ENCODE peak calls at places on chromosomes 12 and 14, in six cellular contexts. F, T, A, V, L and W are unnamed samples.

GRCh38 chr14:73008501-73008900 is 18.4 kb downstream of the ZFYVE1 start:
- DNase-seq in A (no peak), L (peak), T (no peak), F (peak), V (peak), W (no peak)

GRCh38 chr12:102061096-102061555 is 665 bp downstream of the WASHC3 start:
- DNase-seq in L (peak), V (no peak), T (no peak), F (no peak), A (no peak), W (no peak)

GRCh38 chr12:99959549-99960170 is 25.1 kb downstream of the ANKS1B start:
- DNase-seq in T (no peak), V (no peak), A (peak), F (no peak), L (no peak), W (no peak)

GRCh38 chr12:6753772-6754356 is 923 bp upstream of the MLF2 start:
- DNase-seq in F (no peak), V (no peak), L (no peak), T (no peak), A (no peak), W (no peak)

GRCh38 chr14:67457782-67458181 is 30.7 kb downstream of the TMEM229B start:
- DNase-seq in A (no peak), L (no peak), T (peak), F (peak), V (no peak), W (no peak)

GRCh38 chr14:102516531-102517411 is 7.2 kb upstream of the ANKRD9 start:
- DNase-seq in L (no peak), V (no peak), A (peak), F (no peak), T (no peak), W (peak)

GRCh38 chr12:20704860-20705259 is 9.7 kb downstream of the SLCO1C1 start:
- DNase-seq in A (no peak), F (no peak), L (no peak), T (no peak), V (no peak), W (no peak)

GRCh38 chr12:55619352-55620138 is 17.1 kb upstream of the OR10P1 start:
- DNase-seq in T (no peak), V (peak), L (peak), F (peak), A (peak), W (peak)

GRCh38 chr12:57813971-57814771 is 4.4 kb downstream of the AVIL start:
- DNase-seq in V (no peak), A (no peak), F (no peak), L (no peak), T (no peak), W (no peak)

GRCh38 chr12:30756074-30756473 is 1.3 kb upstream of the CAPRIN2 start:
- DNase-seq in A (no peak), T (no peak), V (no peak), F (no peak), L (no peak), W (no peak)

GRCh38 chr12:788288-788687 is 35.9 kb downstream of the WNK1 start:
- DNase-seq in V (no peak), L (no peak), F (no peak), T (no peak), A (no peak), W (no peak)

GRCh38 chr14:76710093-76711010 is 50.9 kb upstream of the VASH1 start:
- DNase-seq in A (peak), T (no peak), V (no peak), L (peak), F (peak), W (no peak)

GRCh38 chr14:34034447-34035176 is 83.7 kb upstream of the EGLN3 start:
- DNase-seq in T (no peak), L (no peak), F (no peak), A (no peak), V (no peak), W (no peak)

GRCh38 chr14:59997496-59997895 is 77.6 kb downstream of the LRRC9 start:
- DNase-seq in V (no peak), L (no peak), A (no peak), T (no peak), F (no peak), W (no peak)

GRCh38 chr14:82070040-82070439 is 536.4 kb upstream of the SEL1L start:
- DNase-seq in T (no peak), V (no peak), A (no peak), L (no peak), F (no peak), W (no peak)

GRCh38 chr12:49838973-49839633 is 3.8 kb downstream of the BCDIN3D start:
- DNase-seq in A (peak), F (no peak), T (no peak), V (no peak), L (peak), W (no peak)

GRCh38 chr14:38278035-38278434 is 22.1 kb upstream of the CLEC14A start:
- DNase-seq in F (no peak), L (no peak), T (no peak), A (no peak), V (no peak), W (no peak)

GRCh38 chr12:100043657-100044056 is 58.9 kb upstream of the ANKS1B start:
- DNase-seq in V (no peak), A (no peak), F (no peak), T (no peak), L (no peak), W (no peak)

GRCh38 chr12:62848418-62848817 is 86.5 kb downstream of the PPM1H start:
- DNase-seq in A (peak), V (no peak), T (no peak), L (peak), F (no peak), W (peak)

GRCh38 chr12:45415393-45415817 is 199.5 kb downstream of the ANO6 start:
- DNase-seq in F (peak), V (peak), T (no peak), A (peak), L (peak), W (peak)

GRCh38 chr14:76292561-76292960 is 83.4 kb upstream of the ESRRB start:
- DNase-seq in F (no peak), A (no peak), T (no peak), L (no peak), V (no peak), W (no peak)

GRCh38 chr12:104653730-104654328 is 197.1 kb downstream of the CHST11 start:
- DNase-seq in V (no peak), A (no peak), L (no peak), T (no peak), F (no peak), W (no peak)

GRCh38 chr14:86022031-86022629 is 492.2 kb downstream of the FLRT2 start:
- DNase-seq in F (no peak), V (no peak), T (no peak), L (peak), A (no peak), W (no peak)

GRCh38 chr12:80958162-80958561 is 20.4 kb upstream of the LIN7A start:
- DNase-seq in T (no peak), L (no peak), F (no peak), V (no peak), A (no peak), W (no peak)

GRCh38 chr14:20760950-20761349 is 7.3 kb upstream of the EDDM3B start:
- DNase-seq in T (no peak), A (no peak), L (no peak), F (no peak), V (no peak), W (no peak)

GRCh38 chr14:47454025-47454424 is 221.4 kb downstream of the MDGA2 start:
- DNase-seq in T (no peak), V (no peak), A (no peak), L (no peak), F (no peak), W (no peak)

GRCh38 chr14:29663281-29663801 is 264.3 kb downstream of the PRKD1 start:
- DNase-seq in V (peak), L (no peak), T (no peak), F (no peak), A (no peak), W (no peak)

GRCh38 chr14:44897041-44897843 is 64.5 kb downstream of the KLHL28 start:
- DNase-seq in L (peak), A (peak), V (peak), F (peak), T (peak), W (peak)
- TF ChIP-seq POLR2A in L (peak), A (peak), V (no peak), F (peak), T (peak), W (peak)

DNA sequence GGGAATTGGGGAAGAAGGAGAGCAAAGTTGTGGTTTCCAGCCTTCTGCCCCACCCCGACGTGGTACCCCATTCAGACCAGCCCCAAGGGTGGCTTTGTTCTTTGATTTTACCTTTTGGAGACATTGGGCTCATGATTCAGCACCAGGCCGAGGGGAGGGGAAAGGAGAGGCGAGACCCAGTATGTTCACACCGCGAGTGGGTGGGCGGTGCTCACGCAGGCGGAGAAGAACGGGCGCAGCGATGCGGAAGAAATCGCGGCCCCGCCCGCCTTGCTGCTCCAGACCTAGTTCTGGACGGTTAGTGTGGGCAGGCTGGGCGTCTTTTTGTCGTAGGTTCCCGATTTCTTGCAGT is 960 bp downstream of the ATL1 start:
- DNase-seq in A (peak), V (peak), L (peak), F (peak), T (peak), W (peak)
- TF ChIP-seq POLR2A in A (peak), V (no peak), L (peak), F (no peak), T (peak), W (peak)

GRCh38 chr12:109277899-109278762 is 31.0 kb downstream of the FOXN4 start:
- DNase-seq in L (peak), T (no peak), V (peak), F (no peak), A (peak), W (no peak)
- TF ChIP-seq POLR2A in L (no peak), T (no peak), V (no peak), F (no peak), A (no peak), W (no peak)

GRCh38 chr14:101509730-101510371 is 51.4 kb upstream of the DIO3 start:
- DNase-seq in F (no peak), T (no peak), A (no peak), L (no peak), V (no peak), W (no peak)
- TF ChIP-seq POLR2A in F (no peak), T (no peak), A (no peak), L (no peak), V (no peak), W (no peak)

DNA sequence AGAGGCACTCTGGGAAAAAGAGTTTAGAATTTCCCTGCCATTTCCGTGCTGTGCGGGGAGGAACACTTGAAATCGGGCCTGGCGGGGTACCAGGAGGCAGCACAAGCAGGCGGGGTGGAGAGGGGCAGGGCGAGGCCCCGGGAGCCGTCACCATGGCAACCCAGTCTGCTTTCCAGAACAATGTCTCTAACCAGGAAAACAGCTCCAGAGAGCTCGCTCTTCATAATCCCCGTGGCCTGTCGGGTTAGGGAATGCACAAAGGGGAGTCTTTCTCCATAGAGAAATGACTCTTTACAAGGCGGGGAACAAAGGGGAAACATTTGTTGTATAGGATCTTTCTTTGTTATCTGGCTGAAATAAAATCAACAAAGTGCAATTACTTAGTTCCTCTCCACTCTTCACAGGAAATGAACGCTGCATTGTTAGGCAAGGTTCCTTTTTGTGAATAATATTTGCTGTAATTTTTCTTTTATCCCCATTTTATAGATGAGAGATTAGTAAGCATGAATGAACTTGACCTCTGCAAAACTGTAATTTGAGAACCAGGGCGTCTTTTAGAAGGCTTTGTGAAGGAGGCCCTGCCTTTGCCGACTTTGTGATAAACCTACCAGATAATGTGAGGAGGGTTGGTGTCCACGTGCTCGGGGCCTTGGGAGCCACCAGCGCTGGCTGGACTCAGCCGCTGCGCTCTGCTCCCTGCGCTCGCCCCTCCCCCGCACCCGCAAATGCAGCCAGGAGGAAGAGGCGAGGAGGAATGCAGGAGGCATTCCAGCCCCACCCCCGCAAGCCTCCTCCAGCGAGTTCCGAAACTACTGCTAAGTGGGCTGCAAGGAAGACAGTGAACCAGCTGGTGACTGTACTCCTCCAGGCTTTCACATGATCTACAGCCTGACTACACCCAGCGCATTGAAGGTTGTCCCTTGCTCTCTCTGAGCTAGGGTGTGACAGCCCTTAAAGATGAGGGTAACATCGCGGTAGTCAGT is 105.2 kb upstream of the ATF7IP start:
- DNase-seq in A (no peak), L (peak), T (peak), V (peak), F (peak), W (no peak)
- TF ChIP-seq POLR2A in A (no peak), L (no peak), T (no peak), V (no peak), F (peak), W (no peak)

GRCh38 chr12:120497524-120498150 is 1.7 kb downstream of the DYNLL1 start:
- DNase-seq in L (peak), V (no peak), F (no peak), T (no peak), A (no peak), W (no peak)

GRCh38 chr12:120496353-120497340 is 734 bp downstream of the DYNLL1 start:
- DNase-seq in V (peak), A (peak), F (peak), L (peak), T (peak), W (no peak)

GRCh38 chr12:120498870-120499515 is 3.1 kb downstream of the DYNLL1 start:
- DNase-seq in T (no peak), L (no peak), V (no peak), F (no peak), A (no peak), W (no peak)

GRCh38 chr12:120495189-120495722 is 657 bp upstream of the DYNLL1 start:
- DNase-seq in V (no peak), L (no peak), F (peak), T (no peak), A (peak), W (no peak)

GRCh38 chr12:120495723-120496352 is at the start of gene DYNLL1:
- DNase-seq in T (peak), F (peak), L (peak), V (peak), A (peak), W (peak)
- TF ChIP-seq POLR2A in T (peak), F (peak), L (peak), V (peak), A (peak), W (peak)

GRCh38 chr14:53952533-53952932 is 4.1 kb downstream of the BMP4 start:
- DNase-seq in T (no peak), V (no peak), L (no peak), A (no peak), F (no peak), W (no peak)

GRCh38 chr14:53953002-53953827 is 3.4 kb downstream of the BMP4 start:
- DNase-seq in T (peak), L (peak), A (peak), F (peak), V (peak), W (peak)

GRCh38 chr14:53955234-53955556 is 1.4 kb downstream of the BMP4 start:
- DNase-seq in V (no peak), F (no peak), L (no peak), T (no peak), A (no peak), W (no peak)

GRCh38 chr14:53954551-53955233 is 1.9 kb downstream of the BMP4 start:
- DNase-seq in V (no peak), F (peak), A (no peak), L (peak), T (no peak), W (no peak)

DNA sequence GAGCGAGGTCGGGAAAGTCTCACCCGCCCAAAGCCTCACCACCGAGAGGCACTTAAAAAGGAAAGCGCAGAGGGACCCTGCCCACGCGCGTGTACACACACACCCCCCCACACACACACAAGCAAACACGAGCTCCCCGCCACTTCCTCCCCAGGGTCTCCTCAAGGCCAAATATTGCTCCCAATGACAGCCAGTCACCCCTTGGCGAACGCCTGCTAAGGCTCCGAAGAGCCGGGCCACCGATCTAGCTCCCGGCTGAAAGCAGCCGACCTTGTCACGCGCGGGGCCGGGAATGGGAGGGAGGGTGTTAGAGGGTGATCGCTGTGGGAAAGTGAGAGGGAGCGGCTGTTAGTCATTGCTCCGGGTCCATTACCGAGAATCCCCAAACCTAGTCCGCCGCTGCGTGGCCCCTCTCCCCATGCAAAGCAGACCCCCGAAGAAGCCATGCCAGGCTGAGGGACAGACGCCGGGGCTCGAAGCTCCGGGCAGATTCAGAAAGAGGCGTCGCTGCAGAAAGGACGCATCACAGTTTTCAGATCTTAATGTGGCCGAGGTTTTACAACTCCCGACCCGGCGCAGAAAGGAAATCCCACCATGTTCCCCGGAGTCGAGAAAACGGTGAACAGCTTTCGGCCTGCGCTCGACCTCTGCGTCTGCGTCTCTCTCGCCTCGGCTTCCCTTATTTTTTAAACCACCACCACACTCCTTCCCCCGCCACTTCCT is 2.6 kb downstream of the BMP4 start:
- DNase-seq in V (peak), L (peak), T (no peak), F (peak), A (peak), W (peak)
- TF ChIP-seq POLR2A in V (no peak), L (no peak), T (no peak), F (no peak), A (no peak), W (no peak)

DNA sequence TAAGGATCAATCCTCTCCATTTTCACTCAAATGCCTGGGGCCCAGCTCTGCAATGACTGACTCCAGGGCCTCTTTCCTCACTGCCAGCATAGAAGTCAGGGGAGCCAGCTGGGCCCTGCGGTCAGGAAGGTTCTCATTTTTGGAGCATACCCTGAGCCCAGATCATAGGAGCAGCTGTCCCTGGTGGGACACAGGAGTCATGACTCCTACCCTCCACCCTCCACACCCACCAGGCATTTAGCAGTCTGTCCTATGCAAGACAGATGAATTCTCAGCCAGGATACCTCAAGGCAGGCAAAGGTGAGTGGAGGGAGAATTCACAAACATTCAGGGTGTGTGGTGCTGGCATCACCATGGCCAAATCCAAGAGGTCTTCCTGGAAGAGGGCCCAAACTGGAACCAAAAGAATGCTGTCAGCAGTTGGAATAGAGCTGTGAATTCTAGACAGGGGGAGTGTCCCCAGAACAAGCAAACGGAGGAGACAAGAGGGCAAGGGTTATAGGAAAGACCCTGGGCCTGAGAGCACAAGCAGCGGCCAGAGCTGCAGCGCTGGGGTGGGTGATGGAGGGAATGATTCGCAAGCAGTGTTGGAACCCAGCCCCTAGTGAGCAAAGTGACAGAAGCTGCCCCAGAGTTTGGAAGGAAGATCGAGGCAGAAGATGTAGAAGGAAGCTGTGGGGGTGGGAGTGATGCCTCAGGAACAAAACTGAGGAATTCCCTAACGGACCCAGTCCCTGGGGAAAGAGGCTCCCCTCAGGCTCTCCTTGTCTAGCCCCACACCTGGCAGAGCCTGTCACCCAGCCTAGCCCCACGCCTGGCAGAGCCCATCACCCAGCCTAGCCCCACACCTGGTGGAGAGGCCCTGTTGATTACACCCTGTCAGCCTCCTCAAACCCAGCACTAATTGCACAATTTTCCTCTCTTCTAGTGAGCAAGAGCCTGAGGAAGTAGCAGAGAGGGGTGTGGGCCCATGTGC is 4.5 kb upstream of the REM2 start:
- DNase-seq in A (no peak), T (no peak), L (no peak), F (no peak), V (no peak), W (no peak)
- TF ChIP-seq POLR2A in A (no peak), T (no peak), L (no peak), F (no peak), V (no peak), W (no peak)